ENCODE peak calls at places on chromosome 1, in four cellular contexts. K, A, X and O are unnamed samples. For H3K4me1, the result is how much of the 10 kb centered on the place peaks cover.

GRCh38 chr1:230091473-230092231 is 24.6 kb downstream of the GALNT2 start:
- DNase-seq in K (no peak), A (no peak), X (no peak), O (no peak)

GRCh38 chr1:94962745-94963265 is 35.9 kb upstream of the CNN3 start:
- DNase-seq in K (peak), A (no peak), X (no peak), O (peak)

GRCh38 chr1:205991237-205991636 is 12.0 kb downstream of the RAB7B start:
- DNase-seq in K (peak), A (no peak), X (no peak), O (no peak)

GRCh38 chr1:26598890-26599289 is 69.3 kb downstream of the RPS6KA1 start:
- DNase-seq in K (no peak), A (no peak), X (no peak), O (no peak)

GRCh38 chr1:2108213-2108876 is 58.1 kb downstream of the PRKCZ start:
- DNase-seq in K (peak), A (no peak), X (peak), O (no peak)

GRCh38 chr1:10341062-10341600 is 57.7 kb upstream of the PGD start:
- DNase-seq in K (no peak), A (no peak), X (no peak), O (peak)

GRCh38 chr1:32447469-32448185 is 17.2 kb upstream of the ZBTB8B start:
- DNase-seq in K (peak), A (peak), X (no peak), O (no peak)

GRCh38 chr1:17128361-17128760 is 9.1 kb upstream of the PADI2 start:
- DNase-seq in K (peak), A (no peak), X (no peak), O (no peak)

GRCh38 chr1:226579781-226580323 is 31.3 kb downstream of the STUM start:
- DNase-seq in K (no peak), A (no peak), X (no peak), O (no peak)

GRCh38 chr1:17315542-17316130 is 7.6 kb downstream of the PADI4 start:
- DNase-seq in K (no peak), A (no peak), X (no peak), O (no peak)

GRCh38 chr1:66266756-66267155 is 267.2 kb upstream of the SGIP1 start:
- DNase-seq in K (no peak), A (no peak), X (no peak), O (no peak)

GRCh38 chr1:110472546-110472945 is 21.6 kb downstream of the PROK1 start:
- DNase-seq in K (no peak), A (no peak), X (no peak), O (no peak)

GRCh38 chr1:88595355-88595754 is 88.7 kb upstream of the PKN2 start:
- DNase-seq in K (peak), A (no peak), X (no peak), O (peak)

GRCh38 chr1:150073516-150073915 is 5.9 kb downstream of the VPS45 start:
- DNase-seq in K (no peak), A (no peak), X (no peak), O (no peak)

GRCh38 chr1:17053071-17053684 is 654 bp downstream of the SDHB start:
- DNase-seq in K (no peak), A (no peak), X (no peak), O (peak)

GRCh38 chr1:6097117-6097595 is 51.5 kb downstream of the KCNAB2 start:
- DNase-seq in K (no peak), A (no peak), X (peak), O (no peak)

GRCh38 chr1:86227026-86227425 is 70.5 kb upstream of the COL24A1 start:
- DNase-seq in K (no peak), A (no peak), X (no peak), O (no peak)

GRCh38 chr1:245180496-245180895 is 25.7 kb downstream of the KIF26B start:
- DNase-seq in K (no peak), A (no peak), X (no peak), O (no peak)

GRCh38 chr1:180923024-180923841 is 10.5 kb downstream of the KIAA1614 start:
- DNase-seq in K (peak), A (no peak), X (peak), O (no peak)

GRCh38 chr1:165152727-165153126 is 203.8 kb downstream of the LMX1A start:
- DNase-seq in K (no peak), A (no peak), X (no peak), O (no peak)

GRCh38 chr1:43569175-43569574 is 38.5 kb downstream of the PTPRF start:
- DNase-seq in K (no peak), A (no peak), X (no peak), O (no peak)

GRCh38 chr1:205950826-205951549 is 7.7 kb upstream of the SLC26A9 start:
- DNase-seq in K (peak), A (no peak), X (no peak), O (no peak)

GRCh38 chr1:87951852-87952251 is 623.2 kb downstream of the LMO4 start:
- DNase-seq in K (no peak), A (no peak), X (no peak), O (no peak)

GRCh38 chr1:234962340-234962989 is 166.2 kb downstream of the TOMM20 start:
- DNase-seq in K (peak), A (no peak), X (no peak), O (no peak)

GRCh38 chr1:222712253-222713090 is at the start of the genes AIDA and BROX:
- DNase-seq in K (peak), A (peak), X (peak), O (peak)

GRCh38 chr1:8848663-8849386 is 29.7 kb downstream of the ENO1 start:
- DNase-seq in K (peak), A (peak), X (peak), O (peak)

GRCh38 chr1:6859415-6860343 is 74.4 kb downstream of the CAMTA1 start:
- DNase-seq in K (peak), A (no peak), X (no peak), O (no peak)

GRCh38 chr1:70475023-70475422 is 64.0 kb downstream of the CTH start:
- DNase-seq in K (no peak), A (no peak), X (no peak), O (no peak)

GRCh38 chr1:36300526-36300925 is 5.6 kb upstream of the SH3D21 start:
- DNase-seq in K (no peak), A (peak), X (no peak), O (no peak)

GRCh38 chr1:177209357-177209756 is 38.6 kb downstream of the BRINP2 start:
- DNase-seq in K (peak), A (peak), X (peak), O (peak)

GRCh38 chr1:21635138-21635535 is 34.0 kb downstream of the RAP1GAP start:
- DNase-seq in K (no peak), A (no peak), X (no peak), O (no peak)
- H3K4me1 ChIP-seq in K (under half), A (under half), X (under half), O (under half)

GRCh38 chr1:61446531-61446991 is 278.4 kb downstream of the TM2D1 start:
- DNase-seq in K (no peak), A (no peak), X (no peak), O (peak)

GRCh38 chr1:61447339-61448016 is 277.5 kb downstream of the TM2D1 start:
- DNase-seq in K (no peak), A (no peak), X (no peak), O (no peak)

GRCh38 chr1:61448017-61448383 is 276.9 kb downstream of the TM2D1 start:
- DNase-seq in K (no peak), A (no peak), X (no peak), O (no peak)

GRCh38 chr1:61444277-61444676 is 280.7 kb downstream of the TM2D1 start:
- DNase-seq in K (no peak), A (no peak), X (no peak), O (peak)

GRCh38 chr1:61445269-61445825 is 279.6 kb downstream of the TM2D1 start:
- DNase-seq in K (no peak), A (no peak), X (no peak), O (no peak)
- H3K4me1 ChIP-seq in K (under half), A (under half), X (half or more), O (under half)

GRCh38 chr1:232459087-232459486 is 170.8 kb downstream of the SIPA1L2 start:
- DNase-seq in K (no peak), A (no peak), X (no peak), O (no peak)

GRCh38 chr1:232459826-232460225 is 170.1 kb downstream of the SIPA1L2 start:
- DNase-seq in K (no peak), A (no peak), X (no peak), O (no peak)

GRCh38 chr1:232454487-232454886 is 175.4 kb downstream of the SIPA1L2 start:
- DNase-seq in K (no peak), A (no peak), X (no peak), O (no peak)

GRCh38 chr1:232457607-232458006 is 172.3 kb downstream of the SIPA1L2 start:
- DNase-seq in K (no peak), A (no peak), X (no peak), O (no peak)

DNA sequence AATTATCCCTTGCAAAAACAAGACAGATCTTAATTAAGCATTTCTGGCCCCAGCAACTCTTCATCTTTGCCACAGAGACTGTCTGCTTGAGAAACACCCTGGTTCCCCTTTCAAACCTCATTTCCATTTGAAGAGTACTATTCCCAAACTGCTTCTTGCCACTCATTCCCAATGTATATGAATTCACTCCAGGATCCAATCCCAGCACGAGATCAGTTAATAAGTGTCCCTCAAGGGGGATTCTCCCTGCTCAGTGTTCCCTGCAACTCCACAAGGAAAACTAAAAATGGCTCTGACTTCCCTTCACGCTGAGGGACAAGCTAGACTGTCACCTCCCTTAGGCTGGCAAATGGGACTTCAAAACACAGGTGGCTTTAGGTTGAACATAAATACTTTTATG is 173.2 kb downstream of the SIPA1L2 start:
- DNase-seq in K (no peak), A (no peak), X (no peak), O (no peak)
- H3K4me1 ChIP-seq in K (under half), A (under half), X (under half), O (under half)

DNA sequence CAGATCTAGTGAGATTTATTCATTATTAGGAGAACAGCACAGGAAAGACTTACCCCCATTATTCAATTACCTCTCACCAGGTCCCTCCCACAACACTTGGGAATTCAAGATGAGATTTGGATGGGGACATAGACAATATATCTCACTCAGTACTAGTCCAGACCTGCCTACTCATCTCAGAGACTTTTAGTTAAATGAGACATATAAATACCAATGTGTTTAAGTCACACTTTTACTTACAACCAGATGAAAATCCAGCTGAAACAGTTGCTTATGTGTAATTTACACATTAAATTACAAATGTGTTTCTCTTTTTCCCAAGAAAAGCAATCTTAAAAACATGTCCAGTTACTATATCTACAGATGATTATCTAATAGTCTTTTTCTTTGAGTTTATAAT is 1145.6 kb downstream of the KCNT2 start:
- DNase-seq in K (peak), A (no peak), X (no peak), O (no peak)
- H3K4me1 ChIP-seq in K (under half), A (under half), X (under half), O (under half)

DNA sequence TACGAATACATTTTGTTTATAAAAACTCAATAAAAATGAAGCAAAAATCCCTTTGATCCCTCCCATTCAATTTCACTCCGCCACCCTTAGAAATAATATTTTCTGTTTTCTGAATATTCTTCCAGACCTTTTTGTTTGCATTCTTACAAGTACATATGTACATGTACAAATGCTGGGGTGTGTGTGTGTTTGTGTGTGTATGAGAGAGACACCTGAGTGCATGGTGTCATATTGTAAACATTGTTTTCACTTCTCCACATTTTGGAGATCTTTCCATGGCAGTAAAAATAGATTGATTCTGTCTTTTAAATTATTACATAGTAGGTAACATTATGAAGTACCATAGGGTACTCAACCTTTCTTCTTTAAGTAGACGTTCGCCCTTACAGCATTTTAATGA is 1.2 kb upstream of the MPC2 start:
- DNase-seq in K (no peak), A (no peak), X (no peak), O (no peak)
- H3K4me1 ChIP-seq in K (under half), A (under half), X (under half), O (under half)

DNA sequence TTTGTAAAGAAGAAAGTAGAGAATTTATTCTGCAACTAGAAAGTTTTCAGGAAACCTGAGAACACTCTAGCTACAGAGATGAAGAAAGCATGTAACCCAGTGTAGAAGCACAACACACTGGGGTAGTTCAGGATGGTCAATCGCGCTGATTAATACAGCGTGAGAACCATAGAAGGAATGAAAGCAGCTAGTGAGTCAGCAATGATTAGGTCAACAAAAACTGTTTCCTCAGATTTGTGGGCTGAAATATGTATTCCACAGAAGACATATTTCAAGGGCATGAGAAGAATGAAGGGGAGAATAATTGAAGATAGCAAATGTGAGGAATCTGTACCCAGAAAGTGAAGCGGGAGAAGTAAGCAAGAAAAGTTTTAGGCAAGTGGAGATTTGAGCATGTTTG is 97.8 kb upstream of the ADGRL2 start:
- DNase-seq in K (peak), A (no peak), X (no peak), O (no peak)
- H3K4me1 ChIP-seq in K (under half), A (under half), X (under half), O (under half)